ENCODE peak calls at places on chromosomes 6 and 20, in seven cellular contexts. W is cardiac fibroblast, M is retinal pigment epithelial cell, V is AG09309, N is prostate gland, C is nephron progenitor cell, Z is AG10803. A is an unnamed sample.

GRCh38 chr6:96812077-96812703 is 25.1 kb downstream of the GPR63 start:
- DNase-seq in Z (peak), W (peak), N (no peak), C (no peak), M (no peak), V (no peak), A (no peak)

GRCh38 chr20:43751167-43752050 is 24.6 kb upstream of the GTSF1L start:
- DNase-seq in W (peak), V (peak), M (no peak), C (no peak), Z (peak), N (no peak), A (no peak)

GRCh38 chr6:167748046-167748445 is 78.7 kb upstream of the AFDN start:
- DNase-seq in C (no peak), N (no peak), M (no peak), W (no peak), Z (no peak), V (no peak), A (no peak)

GRCh38 chr6:7640607-7641577 is 50.9 kb downstream of the SNRNP48 start:
- DNase-seq in C (no peak), Z (peak), V (peak), N (no peak), M (peak), W (peak), A (no peak)

GRCh38 chr20:62044671-62045070 is 21.0 kb downstream of the TAF4 start:
- DNase-seq in V (no peak), N (no peak), C (no peak), W (no peak), Z (no peak), M (no peak), A (no peak)

GRCh38 chr6:95321106-95321505 is 256.2 kb upstream of the MANEA start:
- DNase-seq in V (no peak), C (no peak), Z (no peak), N (no peak), M (peak), W (peak), A (no peak)

GRCh38 chr20:50192364-50193168 is 1.9 kb downstream of the CEBPB start:
- DNase-seq in M (peak), Z (peak), N (peak), V (peak), W (peak), C (peak), A (no peak)

GRCh38 chr6:9766240-9766915 is 648.5 kb downstream of the TFAP2A start:
- DNase-seq in V (peak), M (peak), N (no peak), W (peak), C (no peak), Z (peak), A (no peak)

GRCh38 chr6:14276667-14277404 is 159.3 kb downstream of the CD83 start:
- DNase-seq in N (no peak), M (no peak), V (no peak), C (no peak), W (peak), Z (no peak), A (no peak)

GRCh38 chr6:152341596-152341995 is 295.6 kb downstream of the SYNE1 start:
- DNase-seq in V (no peak), W (no peak), M (no peak), Z (no peak), C (no peak), N (no peak), A (no peak)

GRCh38 chr20:14879020-14879697 is 541.7 kb upstream of the FLRT3 start:
- DNase-seq in W (peak), Z (peak), N (no peak), V (peak), C (no peak), M (no peak), A (no peak)

GRCh38 chr20:4070323-4071176 is 55.2 kb upstream of the RNF24 start:
- DNase-seq in W (no peak), M (no peak), Z (no peak), N (no peak), C (no peak), V (no peak), A (no peak)

GRCh38 chr20:49724637-49725606 is 11.2 kb upstream of the B4GALT5 start:
- DNase-seq in V (peak), C (peak), N (no peak), M (peak), W (peak), Z (peak), A (no peak)

DNA sequence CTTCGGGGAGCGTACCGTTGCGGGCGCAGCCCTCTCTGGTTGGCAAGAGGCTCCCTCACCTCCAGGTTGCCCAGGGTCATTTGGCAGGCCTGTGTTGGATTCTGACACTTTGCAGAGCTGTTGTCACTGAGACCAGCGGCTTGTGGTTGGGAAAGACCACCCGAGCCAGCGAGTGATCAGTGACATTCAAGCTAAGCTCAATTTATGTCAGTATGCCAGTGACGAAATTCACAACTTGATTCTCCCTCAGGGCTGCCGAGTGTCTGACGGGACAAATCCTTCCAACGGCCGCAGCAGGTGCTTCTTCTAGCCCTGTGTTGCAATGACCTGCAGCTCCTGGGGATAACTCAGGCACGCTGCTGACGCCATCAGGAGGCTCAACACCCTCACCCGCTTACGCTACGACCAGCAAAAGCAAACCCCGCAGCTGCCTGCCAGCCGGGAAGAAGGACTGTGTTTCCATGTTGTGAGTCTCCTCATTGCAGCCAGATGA is 16.9 kb upstream of the SLC22A2 start:
- DNase-seq in M (no peak), N (no peak), C (no peak), Z (peak), W (no peak), V (no peak), A (no peak)
- TF ChIP-seq CTCF in M (no peak), N (no peak), C (no peak), Z (no peak), W (no peak), V (no peak), A (no peak)

GRCh38 chr6:138285800-138286199 is 67.5 kb upstream of the PBOV1 start:
- DNase-seq in V (no peak), M (no peak), C (no peak), N (no peak), Z (no peak), W (no peak), A (no peak)
- TF ChIP-seq CTCF in V (no peak), M (peak), C (no peak), N (no peak), Z (no peak), W (no peak), A (no peak)

GRCh38 chr6:78438135-78438534 is 429.2 kb upstream of the IRAK1BP1 start:
- DNase-seq in C (no peak), Z (no peak), M (no peak), W (no peak), V (no peak), N (no peak), A (no peak)

GRCh38 chr6:78436335-78436734 is 431.0 kb upstream of the IRAK1BP1 start:
- DNase-seq in W (peak), C (no peak), N (no peak), Z (peak), M (no peak), V (peak), A (no peak)
- TF ChIP-seq CTCF in W (peak), C (no peak), N (no peak), Z (peak), M (peak), V (peak), A (peak)

GRCh38 chr20:51769941-51770615 is 1.9 kb upstream of the ATP9A start:
- DNase-seq in W (no peak), C (no peak), Z (peak), V (no peak), M (no peak), N (no peak), A (no peak)

GRCh38 chr20:51768759-51769517 is 748 bp upstream of the ATP9A start:
- DNase-seq in Z (no peak), N (no peak), C (no peak), W (no peak), M (no peak), V (no peak), A (no peak)

GRCh38 chr20:51763965-51764602 is 4.1 kb downstream of the ATP9A start:
- DNase-seq in C (no peak), W (peak), N (no peak), V (no peak), M (no peak), Z (peak), A (no peak)

GRCh38 chr20:51767018-51767866 is 948 bp downstream of the ATP9A start:
- DNase-seq in W (no peak), C (peak), M (no peak), Z (peak), V (no peak), N (peak), A (peak)

DNA sequence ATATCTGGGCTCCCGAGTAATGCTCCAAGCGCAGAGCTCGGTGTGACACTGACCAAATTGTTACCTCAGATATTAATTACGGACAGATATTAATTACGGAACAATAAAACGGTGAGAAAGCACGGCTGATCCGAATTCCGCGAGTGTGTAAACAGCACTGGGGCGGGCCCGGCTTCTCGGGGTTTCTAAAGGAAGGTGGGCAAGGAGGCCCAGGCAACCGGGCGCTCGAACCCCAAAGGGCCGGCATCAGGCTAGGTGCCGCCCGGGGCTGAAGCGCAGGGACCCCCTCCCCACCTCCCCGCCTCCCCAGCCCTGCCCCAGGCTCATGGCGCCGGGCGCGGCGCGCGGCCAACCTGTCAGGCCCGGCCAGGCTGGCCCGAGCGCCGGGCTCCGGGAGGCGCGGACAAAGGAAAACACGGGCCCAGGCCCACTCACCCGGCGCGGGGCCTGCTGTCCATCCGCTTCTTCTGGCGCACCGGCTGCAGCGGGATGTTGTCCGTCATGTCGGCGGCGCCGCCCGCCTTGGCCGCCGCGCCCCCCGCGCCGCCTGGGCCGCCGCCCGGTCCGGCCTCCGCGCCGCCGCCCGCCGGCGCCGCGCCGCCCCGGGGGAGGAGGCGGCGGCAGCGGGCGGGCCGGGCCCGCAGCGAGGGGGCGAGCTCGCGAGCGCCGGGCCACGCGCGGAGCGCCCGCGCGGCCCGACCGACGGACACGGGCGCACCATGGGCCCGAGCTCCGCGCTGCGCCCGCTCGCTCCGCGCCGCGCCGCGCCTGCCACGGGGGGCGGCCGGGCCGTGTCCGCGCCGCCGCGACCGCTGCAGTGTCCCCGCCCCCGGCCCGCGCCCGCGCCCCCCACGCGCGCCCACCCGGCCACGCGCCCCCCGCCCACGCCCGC is at the start of gene ATP9A:
- DNase-seq in W (peak), C (peak), M (no peak), N (peak), V (no peak), Z (peak), A (no peak)
- TF ChIP-seq CTCF in W (no peak), C (no peak), M (no peak), N (no peak), V (no peak), Z (no peak), A (no peak)

GRCh38 chr6:30687659-30688431 is 1.4 kb upstream of the PPP1R18 start:
- DNase-seq in Z (peak), W (peak), N (no peak), M (no peak), C (no peak), V (no peak), A (no peak)
- TF ChIP-seq CTCF in Z (peak), W (peak), N (no peak), M (peak), C (no peak), V (peak), A (no peak)

GRCh38 chr20:37163832-37164554 is 15.1 kb upstream of the RPN2 start:
- DNase-seq in N (no peak), W (no peak), M (no peak), Z (no peak), V (no peak), C (no peak), A (no peak)

GRCh38 chr20:37165031-37165430 is 14.1 kb upstream of the RPN2 start:
- DNase-seq in M (no peak), C (no peak), V (no peak), W (no peak), N (no peak), Z (peak), A (no peak)

GRCh38 chr20:37162674-37163073 is 16.5 kb upstream of the RPN2 start:
- DNase-seq in Z (no peak), V (no peak), N (no peak), C (no peak), M (no peak), W (no peak), A (no peak)

GRCh38 chr20:37161830-37162549 is 17.1 kb upstream of the RPN2 start:
- DNase-seq in Z (peak), N (no peak), C (no peak), M (no peak), W (no peak), V (no peak), A (no peak)

GRCh38 chr20:37166867-37167266 is 12.3 kb upstream of the RPN2 start:
- DNase-seq in W (no peak), Z (no peak), C (no peak), N (no peak), M (no peak), V (no peak), A (no peak)
- TF ChIP-seq CTCF in W (no peak), Z (no peak), C (no peak), N (no peak), M (no peak), V (no peak), A (no peak)

GRCh38 chr6:52506502-52506875 is 70.4 kb downstream of the TRAM2 start:
- DNase-seq in W (no peak), C (no peak), N (no peak), Z (no peak), V (no peak), M (no peak), A (no peak)

GRCh38 chr6:52504778-52505127 is 72.1 kb downstream of the TRAM2 start:
- DNase-seq in M (no peak), Z (no peak), N (no peak), C (no peak), W (no peak), V (no peak), A (no peak)

GRCh38 chr6:52507557-52508260 is 69.2 kb downstream of the TRAM2 start:
- DNase-seq in V (no peak), N (no peak), W (peak), Z (peak), M (no peak), C (no peak), A (no peak)

GRCh38 chr6:52503853-52504777 is 72.7 kb downstream of the TRAM2 start:
- DNase-seq in W (peak), Z (peak), V (no peak), N (peak), M (peak), C (no peak), A (no peak)

GRCh38 chr6:52505726-52506501 is 70.9 kb downstream of the TRAM2 start:
- DNase-seq in C (no peak), M (no peak), W (no peak), V (no peak), Z (no peak), N (no peak), A (no peak)
- TF ChIP-seq CTCF in C (no peak), M (peak), W (peak), V (no peak), Z (no peak), N (no peak), A (peak)

GRCh38 chr20:47464380-47465101 is 37.1 kb upstream of the NCOA3 start:
- DNase-seq in C (no peak), Z (peak), M (peak), N (peak), V (peak), W (peak), A (peak)
- TF ChIP-seq CTCF in C (no peak), Z (peak), M (peak), N (peak), V (peak), W (peak), A (peak)

DNA sequence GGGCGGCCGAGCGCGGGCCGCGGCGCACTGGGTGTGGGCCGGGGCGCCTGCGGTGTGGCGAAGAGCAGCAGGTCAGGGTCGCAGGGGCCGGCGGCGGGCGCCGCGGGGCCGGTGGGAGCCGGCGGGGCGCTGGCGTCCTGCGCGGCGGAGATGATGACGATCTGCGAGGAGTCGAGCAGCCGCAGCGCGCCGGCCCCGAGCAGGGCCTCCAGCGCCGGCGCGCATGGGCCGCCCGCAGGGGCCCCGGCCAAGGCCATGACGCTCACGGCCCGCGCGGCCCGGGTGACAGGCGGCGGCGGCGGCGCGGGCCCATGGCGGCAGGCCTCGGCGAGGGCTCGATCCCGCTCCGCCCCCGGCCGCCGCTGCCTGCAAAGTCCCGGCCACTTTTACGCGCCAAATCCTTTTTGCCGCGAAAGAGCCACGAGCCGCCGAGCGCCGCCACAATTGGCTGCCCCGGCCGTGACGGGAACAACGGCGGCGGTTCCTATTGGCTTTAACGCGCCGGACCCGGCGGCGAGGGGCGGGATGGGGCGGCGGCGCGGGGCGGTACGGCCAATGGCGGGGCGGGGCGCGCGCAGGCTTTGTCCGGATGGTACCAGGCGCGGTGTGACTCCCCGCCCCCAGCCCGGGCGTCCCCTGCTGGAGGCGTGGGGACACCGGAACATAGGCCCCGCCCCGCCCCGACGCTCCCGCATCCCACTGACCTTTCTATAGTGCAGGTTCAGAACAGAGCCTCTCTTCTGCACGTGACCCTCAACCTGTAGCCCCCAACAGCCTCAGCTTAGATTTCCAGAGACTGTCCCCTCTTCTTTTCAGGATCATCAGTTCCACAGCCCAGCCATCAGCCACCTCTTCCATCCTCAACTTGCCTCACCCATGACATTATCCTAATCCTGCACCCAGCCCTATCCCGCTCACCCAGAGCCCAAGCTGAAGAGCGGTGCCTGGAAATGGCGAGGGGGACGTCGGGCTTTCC is at the start of gene E2F1:
- DNase-seq in V (no peak), Z (peak), W (peak), N (peak), M (peak), C (peak), A (peak)
- TF ChIP-seq CTCF in V (peak), Z (peak), W (peak), N (peak), M (peak), C (no peak), A (peak)

A was measured in D721Med.